ENCODE peak calls at places on chromosomes 4 and X, in ten cellular contexts. R, J, O, P, H, M, I, F, S and G are unnamed samples.

GRCh38 chr4:188430384-188430783 is 291.1 kb downstream of the TRIML1 start:
- DNase-seq in R (no peak), J (no peak), O (no peak), P (no peak), H (no peak), M (no peak), I (no peak), F (no peak), S (no peak), G (no peak)

GRCh38 chr4:73589261-73589847 is 30.9 kb downstream of the RASSF6 start:
- DNase-seq in R (no peak), J (no peak), O (no peak), P (no peak), H (no peak), M (no peak), I (no peak), F (no peak), S (no peak), G (no peak)

GRCh38 chrX:41406211-41406610 is 40.9 kb upstream of the NYX start:
- DNase-seq in R (no peak), J (no peak), O (no peak), P (no peak), H (no peak), M (no peak), I (no peak), F (no peak), S (no peak), G (no peak)

GRCh38 chr4:159904906-159905305 is 802.0 kb downstream of the RAPGEF2 start:
- DNase-seq in R (no peak), J (no peak), O (no peak), P (no peak), H (no peak), M (no peak), I (no peak), F (no peak), S (no peak), G (no peak)

GRCh38 chrX:13463608-13464007 is 105.8 kb upstream of the EGFL6 start:
- DNase-seq in R (peak; percentile 49), J (no peak), O (no peak), P (peak; percentile 40), H (no peak), M (no peak), I (no peak), F (no peak), S (no peak), G (peak; percentile 76)

GRCh38 chr4:44446801-44447562 is 1.6 kb downstream of the KCTD8 start:
- DNase-seq in R (no peak), J (peak; percentile 39), O (peak; percentile 39), P (no peak), H (no peak), M (peak; percentile 33), I (no peak), F (no peak), S (peak; percentile 3), G (peak; percentile 46)

GRCh38 chr4:152454398-152455011 is 81.4 kb downstream of the FBXW7 start:
- DNase-seq in R (no peak), J (no peak), O (peak; percentile 38), P (peak; percentile 38), H (no peak), M (no peak), I (no peak), F (no peak), S (peak; percentile 51), G (no peak)

GRCh38 chr4:129254126-129254525 is 158.2 kb downstream of the C4orf33 start:
- DNase-seq in R (no peak), J (no peak), O (no peak), P (no peak), H (no peak), M (no peak), I (no peak), F (no peak), S (no peak), G (no peak)

GRCh38 chr4:146959692-146960091 is 14.0 kb upstream of the TTC29 start:
- DNase-seq in R (no peak), J (no peak), O (no peak), P (no peak), H (no peak), M (no peak), I (no peak), F (no peak), S (no peak), G (no peak)

GRCh38 chr4:72969957-72970356 is 99.6 kb downstream of the COX18 start:
- DNase-seq in R (no peak), J (no peak), O (peak; percentile 25), P (no peak), H (no peak), M (no peak), I (no peak), F (peak; percentile 80), S (no peak), G (no peak)

DNA sequence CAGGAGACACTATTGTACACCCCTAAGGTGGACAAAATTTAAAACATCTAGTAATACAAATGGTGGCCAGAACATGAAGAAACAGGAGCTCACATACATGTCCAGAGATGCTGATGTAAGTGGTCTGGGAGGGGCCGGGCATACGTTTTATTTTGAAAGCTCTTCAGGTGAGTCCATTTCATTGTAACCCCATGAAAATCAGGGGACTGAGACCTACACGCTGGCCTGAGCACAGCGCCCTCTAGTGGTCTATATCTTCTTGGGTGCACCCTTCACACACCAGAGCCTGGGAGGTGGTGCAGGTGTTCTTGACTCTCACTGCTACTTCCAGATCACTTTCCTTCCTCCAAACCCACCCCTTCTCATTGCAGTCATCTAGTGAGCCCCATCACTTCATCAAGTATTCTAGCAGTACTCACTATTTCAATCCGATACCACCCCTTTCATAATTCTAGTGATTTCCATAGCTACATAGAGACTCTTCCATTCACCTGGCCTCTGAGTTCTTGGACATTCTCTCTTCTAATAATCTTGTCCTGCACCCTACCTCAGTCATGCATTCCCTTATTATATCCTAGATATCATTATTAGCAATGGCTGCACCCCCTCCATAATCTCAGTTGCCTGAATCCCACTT is 4.3 kb upstream of the TLR6 start:
- DNase-seq in R (peak; percentile 67), J (no peak), O (peak; percentile 94), P (peak; percentile 34), H (no peak), M (peak; percentile 55), I (no peak), F (no peak), S (peak; percentile 47), G (no peak)
- TF ChIP-seq CTCF in R (peak; percentile 59), J (no peak), O (peak; percentile 81), P (peak; percentile 82), H (peak; percentile 10), M (no peak), I (peak; percentile 24), F (no peak), S (peak; percentile 78), G (no peak)

GRCh38 chr4:87005690-87006461 is 71.1 kb downstream of the AFF1 start:
- DNase-seq in R (peak; percentile 34), J (no peak), O (peak; percentile 51), P (peak; percentile 44), H (no peak), M (no peak), I (no peak), F (no peak), S (peak; percentile 28), G (no peak)

GRCh38 chr4:87002682-87003043 is 67.9 kb downstream of the AFF1 start:
- DNase-seq in R (no peak), J (no peak), O (peak; percentile 71), P (no peak), H (no peak), M (no peak), I (no peak), F (no peak), S (no peak), G (no peak)

GRCh38 chr4:87005369-87005689 is 70.5 kb downstream of the AFF1 start:
- DNase-seq in R (no peak), J (no peak), O (no peak), P (no peak), H (no peak), M (no peak), I (no peak), F (no peak), S (no peak), G (no peak)

GRCh38 chr4:87006531-87007344 is 71.9 kb downstream of the AFF1 start:
- DNase-seq in R (peak; percentile 94), J (peak; percentile 92), O (peak; percentile 97), P (peak; percentile 94), H (peak; percentile 94), M (peak; percentile 95), I (peak; percentile 96), F (peak; percentile 98), S (peak; percentile 95), G (peak; percentile 96)

GRCh38 chr4:87003266-87003665 is 68.5 kb downstream of the AFF1 start:
- DNase-seq in R (no peak), J (no peak), O (no peak), P (no peak), H (no peak), M (no peak), I (no peak), F (no peak), S (no peak), G (no peak)
- H3K4me1 ChIP-seq in R (peaks cover 21% of the 10 kb centered on the region), J (peaks cover 4% of the 10 kb centered on the region), O (peaks cover 75% of the 10 kb centered on the region), P (peaks cover 34% of the 10 kb centered on the region), H (peaks cover 25% of the 10 kb centered on the region), M (peaks cover 42% of the 10 kb centered on the region), I (peaks cover 41% of the 10 kb centered on the region), F (peaks cover 23% of the 10 kb centered on the region), S (peaks cover 19% of the 10 kb centered on the region), G (peaks cover 31% of the 10 kb centered on the region)

GRCh38 chr4:52712991-52713275 is 38.3 kb downstream of the ERVMER34-1 start:
- DNase-seq in R (no peak), J (no peak), O (no peak), P (peak; percentile 65), H (no peak), M (no peak), I (no peak), F (no peak), S (no peak), G (no peak)

GRCh38 chr4:52713456-52713937 is 37.7 kb downstream of the ERVMER34-1 start:
- DNase-seq in R (no peak), J (no peak), O (no peak), P (peak; percentile 22), H (no peak), M (no peak), I (no peak), F (no peak), S (no peak), G (no peak)

GRCh38 chr4:52715255-52715897 is 35.8 kb downstream of the ERVMER34-1 start:
- DNase-seq in R (no peak), J (no peak), O (no peak), P (no peak), H (no peak), M (no peak), I (no peak), F (no peak), S (no peak), G (no peak)

GRCh38 chr4:52715914-52716313 is 35.3 kb downstream of the ERVMER34-1 start:
- DNase-seq in R (no peak), J (no peak), O (no peak), P (no peak), H (no peak), M (no peak), I (no peak), F (no peak), S (no peak), G (no peak)

GRCh38 chr4:52714597-52715254 is 36.5 kb downstream of the ERVMER34-1 start:
- DNase-seq in R (no peak), J (no peak), O (no peak), P (peak; percentile 20), H (no peak), M (no peak), I (no peak), F (no peak), S (no peak), G (no peak)
- TF ChIP-seq POLR2AphosphoS5 in R (no peak), J (no peak), O (no peak), P (peak; percentile 30), H (no peak), M (no peak), I (no peak), F (no peak), S (no peak), G (no peak)

GRCh38 chrX:72609313-72609712 is 36.7 kb upstream of the HDAC8 start:
- DNase-seq in R (no peak), J (no peak), O (peak; percentile 3), P (peak; percentile 32), H (no peak), M (no peak), I (no peak), F (no peak), S (no peak), G (no peak)
- TF ChIP-seq CTCF in R (no peak), J (no peak), O (peak; percentile 20), P (no peak), H (no peak), M (no peak), I (peak; percentile 8), F (no peak), S (peak; percentile 35), G (no peak)